ENCODE peak calls at places on chromosomes 4 and X, in four cellular contexts. O, N, U and Z are unnamed samples.

GRCh38 chr4:132642196-132642817 is 506.8 kb upstream of the PCDH10 start:
- DNase-seq in U (peak; percentile 85), N (peak; percentile 46), O (peak; percentile 43), Z (no peak)

GRCh38 chrX:125289920-125290319 is 29.8 kb upstream of the TEX13C start:
- DNase-seq in N (no peak), O (no peak), U (no peak), Z (no peak)

GRCh38 chrX:19747672-19748610 is 139.5 kb downstream of the SH3KBP1 start:
- DNase-seq in N (no peak), O (no peak), U (peak; percentile 83), Z (peak; percentile 84)

GRCh38 chrX:137566746-137567473 is 983 bp downstream of the ZIC3 start:
- DNase-seq in O (no peak), U (no peak), N (no peak), Z (no peak)

GRCh38 chrX:101191217-101191750 is 28.3 kb upstream of the DRP2 start:
- DNase-seq in O (peak; percentile 52), U (no peak), N (peak; percentile 14), Z (no peak)

GRCh38 chrX:30680618-30681017 is 27.4 kb downstream of the GK start:
- DNase-seq in U (no peak), N (no peak), O (no peak), Z (no peak)

GRCh38 chr4:147078875-147079658 is 133.4 kb upstream of the TTC29 start:
- DNase-seq in O (peak; percentile 14), N (peak; percentile 58), U (no peak), Z (no peak)

GRCh38 chrX:31117195-31117594 is 45.4 kb upstream of the FTHL17 start:
- DNase-seq in N (no peak), U (no peak), O (no peak), Z (no peak)

GRCh38 chr4:142243250-142243649 is 602.9 kb downstream of the INPP4B start:
- DNase-seq in N (no peak), U (no peak), O (no peak), Z (no peak)

GRCh38 chrX:72313757-72314156 is 8.0 kb upstream of the CITED1 start:
- DNase-seq in U (no peak), N (no peak), O (no peak), Z (no peak)

GRCh38 chr4:39464886-39465501 is 6.1 kb downstream of the LIAS start:
- DNase-seq in U (no peak), O (no peak), N (peak; percentile 81), Z (no peak)

GRCh38 chrX:23493941-23494374 is 159.3 kb downstream of the PTCHD1 start:
- DNase-seq in O (no peak), U (peak; percentile 5), N (no peak), Z (peak; percentile 1)

DNA sequence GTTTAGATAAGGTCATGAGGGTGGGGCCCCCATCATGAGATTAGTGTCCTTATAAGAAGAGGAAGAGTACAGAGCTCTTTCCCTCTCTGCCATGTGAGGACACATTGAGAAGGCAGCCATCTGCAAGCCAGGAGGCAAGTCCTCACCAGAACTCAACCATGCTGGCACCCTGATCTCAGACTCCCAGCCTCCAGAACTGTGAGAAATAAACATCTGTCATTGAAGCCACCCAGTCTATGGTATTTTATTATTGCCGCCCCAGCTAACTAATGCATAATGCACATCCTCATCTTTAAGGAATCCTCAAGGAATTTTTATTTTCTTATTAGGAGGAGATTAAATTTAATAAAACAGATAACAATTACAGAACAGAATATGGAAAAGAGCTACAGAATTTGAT is 16.7 kb upstream of the EXOSC9 start:
- DNase-seq in O (no peak), N (no peak), U (no peak), Z (no peak)
- H3K4me1 ChIP-seq in O (no peaks in the 10 kb centered on the region), N (peaks cover 34% of the 10 kb centered on the region), U (no peaks in the 10 kb centered on the region), Z (no peaks in the 10 kb centered on the region)

GRCh38 chrX:45145492-45146215 is 55.0 kb downstream of the DIPK2B start:
- DNase-seq in N (no peak), U (no peak), O (no peak), Z (no peak)

GRCh38 chrX:45154033-45154360 is 46.7 kb downstream of the DIPK2B start:
- DNase-seq in O (no peak), N (no peak), U (no peak), Z (no peak)

GRCh38 chrX:45154462-45154861 is 46.2 kb downstream of the DIPK2B start:
- DNase-seq in U (no peak), O (no peak), N (no peak), Z (no peak)

DNA sequence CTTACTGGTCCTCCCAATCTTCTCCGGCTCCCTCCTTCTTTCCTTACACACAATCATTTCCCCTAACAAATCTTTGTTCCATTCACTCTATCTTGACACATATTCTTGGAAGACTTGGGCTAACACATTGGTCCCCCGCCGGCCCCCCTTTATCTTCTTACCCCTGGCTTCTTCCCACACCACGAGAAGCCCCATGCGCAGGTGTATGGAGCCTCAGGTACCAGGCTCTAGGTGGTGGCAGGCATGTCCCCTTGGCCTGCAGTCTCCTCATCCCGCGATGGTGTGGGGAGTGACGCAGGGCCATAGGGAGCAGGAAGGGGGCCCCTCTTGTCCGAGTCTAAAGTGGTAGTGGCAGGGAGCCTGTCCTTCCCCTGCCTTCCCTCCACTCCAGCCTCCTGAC is 49.9 kb downstream of the DIPK2B start:
- DNase-seq in N (no peak), U (no peak), O (no peak), Z (no peak)
- H3K4me3 ChIP-seq in N (no peak overlapping the region), U (no peak overlapping the region), O (no peak overlapping the region), Z (no peak overlapping the region)

GRCh38 chr4:145719752-145720624 is 40.0 kb downstream of the C4orf51 start:
- DNase-seq in O (no peak), N (no peak), U (no peak), Z (peak; percentile 58)
- H3K27ac ChIP-seq in O (no peak overlapping the region), N (no peak overlapping the region), U (no peak overlapping the region), Z (no peak overlapping the region)

GRCh38 chr4:1798530-1799363 is 5.7 kb downstream of the FGFR3 start:
- DNase-seq in U (no peak), O (no peak), N (no peak), Z (no peak)
- H3K4me1 ChIP-seq in U (no peaks in the 10 kb centered on the region), O (peaks cover 9% of the 10 kb centered on the region), N (no peaks in the 10 kb centered on the region), Z (peaks cover 23% of the 10 kb centered on the region)

DNA sequence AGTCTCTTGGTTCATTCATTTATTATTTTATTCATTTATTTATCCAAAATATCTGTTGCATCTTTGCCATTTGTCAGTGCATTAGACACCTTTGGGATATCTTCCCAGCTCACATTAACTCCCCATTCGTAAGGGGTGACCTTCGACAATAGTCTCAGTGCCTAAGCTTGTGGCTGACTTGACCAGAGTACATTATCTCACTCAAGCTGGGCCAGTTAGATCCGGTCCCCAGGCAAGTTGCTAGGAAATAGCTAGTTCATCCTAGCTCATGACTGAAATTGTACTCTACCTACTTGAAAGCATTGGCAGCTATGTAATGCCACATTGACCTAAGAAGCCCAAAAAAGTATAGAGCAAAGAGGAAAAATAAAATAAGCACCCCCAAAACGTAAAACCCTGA is 165.3 kb downstream of the FBXO8 start:
- DNase-seq in O (no peak), N (peak; percentile 29), U (no peak), Z (no peak)
- H3K4me3 ChIP-seq in O (no peak overlapping the region), N (no peak overlapping the region), U (no peak overlapping the region), Z (no peak overlapping the region)